ENCODE peak calls at places on chromosomes 12 and 14, in six cellular contexts. N, X, H, K, C and G are unnamed samples.

GRCh38 chr14:45587142-45587541 is 334.1 kb upstream of the MIS18BP1 start:
- DNase-seq in N (no peak), X (no peak), H (no peak), K (no peak), C (no peak), G (no peak)

GRCh38 chr12:27524839-27525238 is 833 bp downstream of the PPFIBP1 start:
- DNase-seq in N (peak), X (no peak), H (no peak), K (no peak), C (peak), G (no peak)

GRCh38 chr12:102376781-102377180 is 103.6 kb downstream of the IGF1 start:
- DNase-seq in N (no peak), X (no peak), H (no peak), K (no peak), C (no peak), G (no peak)

GRCh38 chr12:3641428-3641883 is 111.5 kb downstream of the CRACR2A start:
- DNase-seq in N (peak), X (no peak), H (no peak), K (no peak), C (peak), G (no peak)

GRCh38 chr14:67112344-67112743 is 76.9 kb upstream of the GARIN2 start:
- DNase-seq in N (no peak), X (no peak), H (no peak), K (no peak), C (no peak), G (no peak)

GRCh38 chr14:32607399-32607798 is 278.3 kb downstream of the AKAP6 start:
- DNase-seq in N (no peak), X (no peak), H (no peak), K (no peak), C (no peak), G (no peak)

GRCh38 chr14:76977793-76978730 is 50.4 kb downstream of the IRF2BPL start:
- DNase-seq in N (no peak), X (no peak), H (no peak), K (no peak), C (peak), G (peak)

GRCh38 chr12:74889563-74890236 is 319.9 kb downstream of the KCNC2 start:
- DNase-seq in N (peak), X (no peak), H (no peak), K (no peak), C (peak), G (no peak)

GRCh38 chr14:76710093-76711010 is 50.9 kb upstream of the VASH1 start:
- DNase-seq in N (peak), X (peak), H (no peak), K (peak), C (peak), G (no peak)